ENCODE peak calls at places on chromosomes 1 and 21, in five cellular contexts. Z, T, G, R and K are unnamed samples. For H4K20me1, the result is how much of the 10 kb centered on the place peaks cover.

GRCh38 chr1:188822248-188822647 is 1655.4 kb downstream of the BRINP3 start:
- DNase-seq in R (no peak), G (no peak), Z (no peak), T (no peak), K (no peak)

GRCh38 chr1:158283965-158284364 is 5.8 kb upstream of the CD1C start:
- DNase-seq in G (peak), Z (no peak), R (no peak), T (no peak), K (no peak)

GRCh38 chr1:184827600-184828368 is 73.1 kb upstream of the EDEM3 start:
- DNase-seq in T (peak), R (no peak), G (no peak), Z (no peak), K (no peak)

GRCh38 chr1:183633676-183634343 is 1.8 kb downstream of the ARPC5 start:
- DNase-seq in R (peak), G (peak), T (no peak), Z (peak), K (peak)

GRCh38 chr21:14541840-14542495 is 4.1 kb downstream of the SAMSN1 start:
- DNase-seq in R (no peak), Z (no peak), T (no peak), G (no peak), K (no peak)

GRCh38 chr1:203186446-203187305 is at the start of gene CHI3L1:
- DNase-seq in Z (no peak), R (no peak), G (no peak), T (no peak), K (no peak)

GRCh38 chr1:50342525-50342924 is 80.7 kb downstream of the DMRTA2 start:
- DNase-seq in G (no peak), Z (no peak), T (no peak), R (no peak), K (no peak)

GRCh38 chr1:37288900-37289299 is 185.5 kb upstream of the ZC3H12A start:
- DNase-seq in R (no peak), G (peak), Z (no peak), T (no peak), K (no peak)

GRCh38 chr1:35178295-35178695 is 14.7 kb downstream of the SFPQ start:
- DNase-seq in R (no peak), T (no peak), Z (no peak), G (no peak), K (no peak)

GRCh38 chr1:62318320-62318755 is 896 bp downstream of the KANK4 start:
- DNase-seq in T (no peak), Z (no peak), R (no peak), G (no peak), K (no peak)

GRCh38 chr1:111142358-111142975 is 2.4 kb downstream of the CEPT1 start:
- DNase-seq in Z (peak), T (no peak), R (no peak), G (no peak), K (no peak)

GRCh38 chr1:149844096-149844495 is 55.3 kb upstream of the BOLA1 start:
- DNase-seq in T (no peak), Z (peak), R (peak), G (no peak), K (no peak)

GRCh38 chr1:52771384-52771783 is 45.1 kb downstream of the ZYG11B start:
- DNase-seq in Z (no peak), G (no peak), T (no peak), R (no peak), K (no peak)

GRCh38 chr1:41510531-41511238 is 26.2 kb upstream of the EDN2 start:
- DNase-seq in G (no peak), Z (no peak), R (no peak), T (no peak), K (no peak)

GRCh38 chr1:72892461-72892860 is 610.1 kb upstream of the NEGR1 start:
- DNase-seq in R (no peak), G (no peak), T (no peak), Z (no peak), K (no peak)

GRCh38 chr1:226806988-226807387 is 63.4 kb upstream of the PSEN2 start:
- DNase-seq in R (no peak), G (no peak), T (no peak), Z (no peak), K (no peak)

GRCh38 chr1:150567717-150568561 is 11.5 kb downstream of the MCL1 start:
- DNase-seq in R (peak), Z (peak), T (peak), G (no peak), K (no peak)

GRCh38 chr1:113913887-113914664 is 8.9 kb downstream of the DCLRE1B start:
- DNase-seq in G (no peak), T (no peak), R (peak), Z (no peak), K (no peak)

GRCh38 chr1:115160728-115161127 is 71.4 kb upstream of the TSPAN2 start:
- DNase-seq in T (no peak), Z (no peak), R (no peak), G (no peak), K (no peak)

GRCh38 chr1:85463666-85464496 is 1.1 kb downstream of the DDAH1 start:
- DNase-seq in G (no peak), T (no peak), R (no peak), Z (peak), K (no peak)

GRCh38 chr1:178649582-178650350 is 75.3 kb upstream of the RALGPS2 start:
- DNase-seq in Z (no peak), G (no peak), T (no peak), R (no peak), K (no peak)

GRCh38 chr1:183472488-183473285 is at the start of gene SMG7:
- DNase-seq in Z (no peak), G (no peak), R (peak), T (no peak), K (no peak)

GRCh38 chr1:31295874-31296485 is 608 bp downstream of the SNRNP40 start:
- DNase-seq in Z (no peak), R (no peak), G (no peak), T (no peak), K (no peak)

GRCh38 chr21:17829472-17829871 is 10.3 kb upstream of the C21orf91 start:
- DNase-seq in R (no peak), Z (no peak), G (no peak), T (no peak), K (no peak)

GRCh38 chr1:63326106-63326472 is 3.7 kb downstream of the FOXD3 start:
- DNase-seq in R (no peak), G (no peak), T (no peak), Z (no peak), K (no peak)

GRCh38 chr21:39637197-39637970 is 24.6 kb downstream of the B3GALT5 start:
- DNase-seq in T (no peak), G (no peak), R (no peak), Z (no peak), K (no peak)

GRCh38 chr1:6805004-6805416 is 19.8 kb downstream of the CAMTA1 start:
- DNase-seq in T (no peak), R (no peak), G (peak), Z (no peak), K (no peak)
- H4K20me1 ChIP-seq in T (under half), R (under half), G (under half), Z (under half), K (under half)

GRCh38 chr21:42595281-42596187 is 57.9 kb upstream of the PDE9A start:
- DNase-seq in Z (no peak), G (no peak), T (no peak), R (no peak), K (no peak)
- TF ChIP-seq SIN3A in Z (no peak), G (no peak), T (no peak), R (no peak), K (no peak)

GRCh38 chr1:192732787-192733186 is 76.1 kb upstream of the RGS2 start:
- DNase-seq in Z (peak), G (no peak), T (no peak), R (no peak), K (peak)
- TF ChIP-seq CEBPB in Z (no peak), G (no peak), T (no peak), R (no peak), K (no peak)

GRCh38 chr1:2300004-2300771 is 72.1 kb downstream of the SKI start:
- DNase-seq in R (no peak), Z (no peak), G (peak), T (no peak), K (no peak)

GRCh38 chr1:2301607-2302291 is 73.6 kb downstream of the SKI start:
- DNase-seq in Z (no peak), G (no peak), R (no peak), T (no peak), K (no peak)

GRCh38 chr1:2302292-2302925 is 74.3 kb downstream of the SKI start:
- DNase-seq in G (no peak), T (no peak), R (no peak), Z (no peak), K (no peak)

GRCh38 chr1:2298685-2299673 is 70.9 kb downstream of the SKI start:
- DNase-seq in Z (no peak), R (no peak), G (no peak), T (no peak), K (no peak)

GRCh38 chr1:2300851-2301606 is 72.9 kb downstream of the SKI start:
- DNase-seq in G (peak), T (no peak), R (no peak), Z (no peak), K (no peak)
- H4K20me1 ChIP-seq in G (under half), T (under half), R (under half), Z (under half), K (under half)

DNA sequence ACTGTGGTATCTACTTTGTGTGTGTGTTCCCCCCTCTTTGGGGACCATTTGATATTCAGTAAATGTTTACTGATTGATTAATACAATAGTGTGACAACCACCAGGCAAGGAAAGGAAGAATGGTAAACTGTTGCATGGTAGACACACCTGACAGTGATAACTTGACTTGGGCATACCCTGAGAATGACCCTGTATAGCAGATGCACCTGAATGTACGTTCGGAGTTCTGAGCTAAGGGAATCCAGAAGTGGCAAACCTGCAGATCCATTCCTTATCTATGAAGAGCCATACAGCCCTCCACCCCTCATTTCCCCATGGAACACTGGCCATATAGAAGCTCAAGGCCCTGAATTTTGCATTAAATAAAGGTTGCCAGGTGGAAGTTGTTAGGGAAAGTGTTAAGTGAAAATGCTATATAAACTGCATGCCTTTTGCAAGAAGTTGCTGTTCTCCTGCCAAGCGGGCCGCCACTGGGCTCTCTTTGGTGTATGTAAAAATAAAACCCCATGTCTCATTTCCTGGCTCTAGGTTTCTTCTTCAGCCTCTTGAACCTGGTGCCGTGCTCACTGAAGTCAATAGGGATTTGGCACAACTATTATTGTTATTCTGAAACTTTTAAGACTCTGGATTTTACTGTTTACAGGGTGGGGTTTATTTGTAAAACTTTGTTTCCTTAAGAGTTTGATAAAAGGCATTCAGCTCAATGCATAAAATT is 32.6 kb upstream of the DENND1B start:
- DNase-seq in R (no peak), T (no peak), Z (no peak), G (no peak), K (no peak)
- TF ChIP-seq SIN3A in R (no peak), T (no peak), Z (no peak), G (no peak), K (no peak)

GRCh38 chr1:19942657-19943056 is 19.2 kb upstream of the PLA2G2E start:
- DNase-seq in R (no peak), G (no peak), T (no peak), Z (no peak), K (no peak)

GRCh38 chr1:19941121-19941520 is 17.7 kb upstream of the PLA2G2E start:
- DNase-seq in R (no peak), G (no peak), Z (no peak), T (no peak), K (no peak)

GRCh38 chr1:19945914-19946313 is 22.5 kb upstream of the PLA2G2E start:
- DNase-seq in Z (no peak), T (no peak), R (no peak), G (no peak), K (no peak)

GRCh38 chr1:19938502-19938901 is 15.1 kb upstream of the PLA2G2E start:
- DNase-seq in Z (no peak), R (no peak), G (no peak), T (no peak), K (no peak)

DNA sequence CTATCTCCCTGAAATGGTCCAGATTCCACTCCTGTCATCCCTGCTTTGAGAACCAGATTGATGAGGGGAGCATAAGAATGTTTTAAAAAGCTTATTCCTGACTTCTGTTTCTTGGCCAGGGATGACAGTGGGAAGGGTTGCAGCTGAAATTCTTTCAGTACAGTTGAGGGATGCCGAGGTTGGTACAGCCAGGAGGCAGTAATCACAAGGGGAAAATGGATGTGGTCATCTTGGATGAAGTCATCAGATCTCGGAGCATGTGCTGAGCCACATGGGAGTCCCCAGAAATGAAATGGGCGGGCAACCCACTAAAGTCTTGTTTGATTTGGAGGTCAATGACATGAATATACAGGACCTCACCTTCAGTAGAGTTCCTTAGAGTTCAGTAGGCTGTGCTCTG is 18.7 kb upstream of the PLA2G2E start:
- DNase-seq in Z (no peak), R (no peak), G (no peak), T (no peak), K (no peak)
- TF ChIP-seq CEBPB in Z (no peak), R (no peak), G (no peak), T (no peak), K (no peak)

DNA sequence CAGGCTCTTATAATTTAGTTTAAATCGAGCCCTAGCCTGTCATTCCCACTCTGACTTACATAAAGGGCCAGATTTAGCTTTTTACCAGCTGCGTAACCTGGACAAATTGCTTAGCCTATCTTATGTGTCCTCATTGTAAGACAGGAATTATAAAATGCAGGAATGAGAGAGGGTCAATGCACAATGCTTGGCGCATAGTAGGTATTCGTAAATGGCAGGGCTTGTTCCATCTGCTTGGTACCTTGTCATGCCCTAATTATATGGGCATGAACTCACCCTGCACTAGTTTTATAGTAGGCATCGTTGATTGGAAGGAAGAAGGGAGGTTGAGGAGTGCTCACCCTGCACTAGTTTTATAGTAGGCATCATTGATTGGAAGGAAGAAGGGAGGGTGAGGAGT is 108.8 kb downstream of the GALNT2 start:
- DNase-seq in T (no peak), Z (no peak), R (no peak), G (no peak), K (no peak)
- H4K20me1 ChIP-seq in T (under half), Z (under half), R (under half), G (under half), K (under half)

DNA sequence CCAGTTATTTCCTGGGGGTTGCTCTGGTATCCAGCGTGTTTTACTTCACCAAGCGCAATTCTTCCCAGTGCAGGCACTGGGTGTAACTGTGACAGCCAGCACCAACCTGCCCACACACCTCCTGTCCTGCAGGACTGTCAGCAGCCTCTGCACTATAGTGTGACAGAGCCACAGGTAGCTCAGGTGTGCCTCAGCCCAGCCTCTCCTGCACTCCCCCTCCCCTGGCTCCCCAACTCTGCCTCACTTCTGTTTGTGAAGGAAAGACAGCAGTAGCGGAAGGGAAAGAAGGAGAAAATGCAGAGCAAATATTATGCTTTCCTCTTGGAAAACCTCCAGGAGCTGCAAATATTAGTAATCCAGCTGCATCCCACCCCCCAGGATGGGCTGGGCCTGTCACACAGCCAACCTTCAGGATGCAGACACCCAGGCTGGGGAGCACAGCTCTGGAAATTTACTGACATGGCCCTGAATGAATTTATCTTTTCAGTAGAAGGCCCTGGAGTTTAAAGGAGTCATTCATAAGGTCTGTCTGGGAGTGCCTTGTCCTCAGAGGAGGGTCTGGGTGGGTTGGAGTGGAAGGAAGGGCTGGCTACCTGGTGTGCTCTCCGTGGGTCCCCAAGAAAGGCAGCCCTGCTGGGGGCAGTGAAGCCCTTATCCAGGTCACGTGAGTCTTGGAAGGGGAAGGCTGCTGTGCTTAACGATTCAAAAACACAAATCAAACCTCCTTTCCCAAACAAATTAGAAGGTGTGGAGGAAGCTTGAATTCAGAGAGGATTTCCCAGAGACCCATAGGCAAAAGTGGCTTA is 20.9 kb downstream of the CAPN2 start:
- DNase-seq in T (no peak), G (no peak), R (no peak), Z (peak), K (no peak)
- TF ChIP-seq SIN3A in T (no peak), G (no peak), R (no peak), Z (no peak), K (no peak)

GRCh38 chr1:220927442-220927841 is 48.2 kb downstream of the HLX start:
- DNase-seq in T (no peak), R (no peak), G (no peak), Z (no peak), K (no peak)

GRCh38 chr1:220928320-220928719 is 49.1 kb downstream of the HLX start:
- DNase-seq in Z (no peak), R (no peak), G (no peak), T (no peak), K (no peak)

GRCh38 chr1:220925707-220926106 is 46.5 kb downstream of the HLX start:
- DNase-seq in Z (peak), R (no peak), G (no peak), T (no peak), K (no peak)

GRCh38 chr1:220924331-220924730 is 45.1 kb downstream of the HLX start:
- DNase-seq in G (no peak), R (no peak), Z (no peak), T (no peak), K (no peak)

DNA sequence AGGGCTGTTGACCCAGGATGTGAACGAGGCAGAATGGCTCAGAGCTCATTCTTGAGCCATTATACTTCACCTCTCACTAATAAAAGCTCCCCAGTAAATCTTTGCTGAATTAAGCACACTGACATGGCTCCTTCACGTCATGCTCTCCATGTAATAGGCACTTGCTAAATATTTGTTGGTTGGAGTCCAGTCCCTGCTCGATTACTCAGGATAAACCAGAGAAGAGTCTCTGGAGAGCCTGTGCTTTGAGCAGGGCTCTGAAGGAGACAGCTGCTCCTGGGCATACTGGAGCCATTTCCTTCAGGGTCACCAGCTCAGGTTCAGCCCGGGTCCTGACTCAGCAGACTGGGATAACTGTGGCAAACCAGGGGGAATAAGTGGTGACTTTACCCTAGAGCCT is 46.9 kb downstream of the HLX start:
- DNase-seq in T (no peak), R (no peak), Z (no peak), G (no peak), K (no peak)
- TF ChIP-seq CEBPB in T (no peak), R (no peak), Z (no peak), G (no peak), K (no peak)